ENCODE peak calls at places on chromosomes 3 and 15, in eight cellular contexts. One of them, this sample, is unnamed.

GRCh38 chr15:66787472-66787871 is 85.4 kb downstream of the SMAD6 start:
- DNase-seq in foreskin fibroblast: no peak
- DNase-seq in suprapubic skin: no peak
- DNase-seq in upper lobe of right lung: no peak
- DNase-seq in osteocyte: no peak
- DNase-seq in MCF 10A: no peak
- DNase-seq in nephron progenitor cell: no peak
- DNase-seq in ovary: no peak
- DNase-seq in this sample: no peak

GRCh38 chr3:77039606-77040553 is at the start of gene ROBO2:
- DNase-seq in foreskin fibroblast: peak; percentile 91
- DNase-seq in suprapubic skin: no peak
- DNase-seq in upper lobe of right lung: peak; percentile 66
- DNase-seq in osteocyte: peak; percentile 89
- DNase-seq in MCF 10A: no peak
- DNase-seq in nephron progenitor cell: peak; percentile 83
- DNase-seq in ovary: peak; percentile 73
- DNase-seq in this sample: peak; percentile 82

GRCh38 chr3:150081084-150081483 is 110.4 kb upstream of the PFN2 start:
- DNase-seq in foreskin fibroblast: peak; percentile 75
- DNase-seq in suprapubic skin: no peak
- DNase-seq in upper lobe of right lung: no peak
- DNase-seq in osteocyte: no peak
- DNase-seq in MCF 10A: peak; percentile 41
- DNase-seq in nephron progenitor cell: no peak
- DNase-seq in ovary: no peak
- DNase-seq in this sample: no peak

GRCh38 chr3:73060302-73060723 is 1.1 kb upstream of the EBLN2 start:
- DNase-seq in foreskin fibroblast: peak; percentile 80
- DNase-seq in suprapubic skin: no peak
- DNase-seq in upper lobe of right lung: no peak
- DNase-seq in osteocyte: no peak
- DNase-seq in MCF 10A: no peak
- DNase-seq in nephron progenitor cell: no peak
- DNase-seq in ovary: no peak
- DNase-seq in this sample: no peak

GRCh38 chr3:117920240-117920923 is 1114.3 kb downstream of the IGSF11 start:
- DNase-seq in foreskin fibroblast: no peak
- DNase-seq in suprapubic skin: no peak
- DNase-seq in upper lobe of right lung: no peak
- DNase-seq in osteocyte: no peak
- DNase-seq in MCF 10A: no peak
- DNase-seq in nephron progenitor cell: no peak
- DNase-seq in ovary: no peak
- DNase-seq in this sample: no peak

GRCh38 chr3:89560546-89560945 is 453.1 kb downstream of the EPHA3 start:
- DNase-seq in foreskin fibroblast: peak; percentile 16
- DNase-seq in suprapubic skin: no peak
- DNase-seq in upper lobe of right lung: no peak
- DNase-seq in osteocyte: no peak
- DNase-seq in MCF 10A: peak; percentile 54
- DNase-seq in nephron progenitor cell: no peak
- DNase-seq in ovary: no peak
- DNase-seq in this sample: no peak

GRCh38 chr15:90004671-90005070 is 3.5 kb downstream of the ZNF710 start:
- DNase-seq in foreskin fibroblast: peak; percentile 97
- DNase-seq in suprapubic skin: peak; percentile 76
- DNase-seq in upper lobe of right lung: no peak
- DNase-seq in osteocyte: no peak
- DNase-seq in MCF 10A: peak; percentile 94
- DNase-seq in nephron progenitor cell: no peak
- DNase-seq in ovary: no peak
- DNase-seq in this sample: no peak

GRCh38 chr3:88031543-88032148 is 27.2 kb downstream of the CGGBP1 start:
- DNase-seq in foreskin fibroblast: peak; percentile 53
- DNase-seq in suprapubic skin: no peak
- DNase-seq in upper lobe of right lung: no peak
- DNase-seq in osteocyte: no peak
- DNase-seq in MCF 10A: peak; percentile 41
- DNase-seq in nephron progenitor cell: no peak
- DNase-seq in ovary: no peak
- DNase-seq in this sample: no peak

GRCh38 chr3:172646439-172647015 is 64.3 kb downstream of the NCEH1 start:
- DNase-seq in foreskin fibroblast: peak; percentile 87
- DNase-seq in suprapubic skin: no peak
- DNase-seq in upper lobe of right lung: no peak
- DNase-seq in osteocyte: no peak
- DNase-seq in MCF 10A: peak; percentile 96
- DNase-seq in nephron progenitor cell: no peak
- DNase-seq in ovary: no peak
- DNase-seq in this sample: no peak

DNA sequence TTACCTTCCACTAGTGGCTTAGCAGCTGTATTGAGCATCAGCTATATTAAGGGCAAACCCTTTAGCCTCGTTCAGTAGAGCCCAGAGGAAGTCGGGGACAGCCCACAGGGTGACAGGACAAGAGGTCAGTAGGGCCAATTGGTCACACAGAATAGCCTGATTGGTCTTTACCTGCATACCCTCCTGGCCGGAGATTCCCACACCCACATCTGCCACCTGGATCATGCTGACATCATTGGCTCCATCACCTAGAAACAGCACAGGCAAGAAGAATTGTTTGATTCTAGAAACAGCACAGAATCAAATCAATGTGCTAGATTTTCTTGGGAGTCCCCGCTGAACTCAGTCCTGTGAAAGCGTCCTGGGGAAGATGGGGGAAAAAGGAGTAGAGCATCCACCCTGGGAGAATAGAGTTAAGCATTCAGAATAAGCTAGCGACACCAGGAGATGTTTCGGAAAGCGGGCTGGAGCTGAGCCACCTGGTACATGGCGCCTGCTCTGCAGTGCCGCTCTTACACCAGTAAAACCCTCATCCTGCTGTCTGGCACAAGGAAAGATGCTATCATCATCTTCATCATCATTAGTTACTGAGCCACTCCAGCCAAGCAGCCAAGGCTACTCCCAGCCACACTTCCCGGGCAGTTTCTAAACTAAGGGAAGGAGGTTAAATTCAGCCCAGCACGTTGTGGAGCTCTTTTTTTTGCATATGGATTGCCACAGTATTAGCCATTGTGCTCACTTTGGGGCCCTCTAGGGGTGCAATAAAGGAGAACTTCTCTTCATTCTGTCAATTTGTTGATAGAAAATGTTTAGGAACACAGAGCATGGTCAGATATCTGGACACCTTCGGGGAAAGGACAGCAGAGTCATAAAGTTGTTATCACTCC is 171.3 kb downstream of the ATP10A start:
- DNase-seq in foreskin fibroblast: peak; percentile 64
- DNase-seq in suprapubic skin: no peak
- DNase-seq in upper lobe of right lung: peak; percentile 22
- DNase-seq in osteocyte: no peak
- DNase-seq in MCF 10A: no peak
- DNase-seq in nephron progenitor cell: no peak
- DNase-seq in ovary: no peak
- DNase-seq in this sample: no peak
- TF ChIP-seq CTCF in foreskin fibroblast: peak; percentile 41
- TF ChIP-seq CTCF in suprapubic skin: no peak
- TF ChIP-seq CTCF in upper lobe of right lung: peak; percentile 14
- TF ChIP-seq CTCF in osteocyte: peak; percentile 44
- TF ChIP-seq CTCF in MCF 10A: no peak
- TF ChIP-seq CTCF in nephron progenitor cell: no peak
- TF ChIP-seq CTCF in ovary: no peak
- TF ChIP-seq CTCF in this sample: peak; percentile 51

GRCh38 chr3:13167829-13168228 is 94.6 kb upstream of the IQSEC1 start:
- DNase-seq in foreskin fibroblast: no peak
- DNase-seq in suprapubic skin: no peak
- DNase-seq in upper lobe of right lung: no peak
- DNase-seq in osteocyte: no peak
- DNase-seq in MCF 10A: no peak
- DNase-seq in nephron progenitor cell: no peak
- DNase-seq in ovary: no peak
- DNase-seq in this sample: no peak
- TF ChIP-seq CTCF in foreskin fibroblast: no peak
- TF ChIP-seq CTCF in suprapubic skin: no peak
- TF ChIP-seq CTCF in upper lobe of right lung: no peak
- TF ChIP-seq CTCF in osteocyte: no peak
- TF ChIP-seq CTCF in MCF 10A: no peak
- TF ChIP-seq CTCF in nephron progenitor cell: no peak
- TF ChIP-seq CTCF in ovary: no peak
- TF ChIP-seq CTCF in this sample: no peak

GRCh38 chr15:23038741-23039150 is 623 bp downstream of the TUBGCP5 start:
- DNase-seq in foreskin fibroblast: peak; percentile 70
- DNase-seq in suprapubic skin: no peak
- DNase-seq in upper lobe of right lung: no peak
- DNase-seq in osteocyte: peak; percentile 44
- DNase-seq in MCF 10A: peak; percentile 59
- DNase-seq in nephron progenitor cell: no peak
- DNase-seq in ovary: no peak
- DNase-seq in this sample: no peak

GRCh38 chr15:23035964-23036566 is 3.3 kb downstream of the TUBGCP5 start:
- DNase-seq in foreskin fibroblast: peak; percentile 65
- DNase-seq in suprapubic skin: no peak
- DNase-seq in upper lobe of right lung: no peak
- DNase-seq in osteocyte: peak; percentile 84
- DNase-seq in MCF 10A: peak; percentile 61
- DNase-seq in nephron progenitor cell: peak; percentile 61
- DNase-seq in ovary: no peak
- DNase-seq in this sample: no peak

GRCh38 chr15:23033979-23034378 is 5.4 kb downstream of the TUBGCP5 start:
- DNase-seq in foreskin fibroblast: no peak
- DNase-seq in suprapubic skin: no peak
- DNase-seq in upper lobe of right lung: no peak
- DNase-seq in osteocyte: no peak
- DNase-seq in MCF 10A: no peak
- DNase-seq in nephron progenitor cell: no peak
- DNase-seq in ovary: no peak
- DNase-seq in this sample: no peak

GRCh38 chr15:23039151-23039916 is at the start of gene TUBGCP5:
- DNase-seq in foreskin fibroblast: peak; percentile 100
- DNase-seq in suprapubic skin: peak; percentile 98
- DNase-seq in upper lobe of right lung: peak; percentile 99
- DNase-seq in osteocyte: peak; percentile 100
- DNase-seq in MCF 10A: peak; percentile 95
- DNase-seq in nephron progenitor cell: peak; percentile 95
- DNase-seq in ovary: peak; percentile 99
- DNase-seq in this sample: peak; percentile 99

GRCh38 chr15:23039917-23040281 is 530 bp upstream of the TUBGCP5 start:
- DNase-seq in foreskin fibroblast: no peak
- DNase-seq in suprapubic skin: no peak
- DNase-seq in upper lobe of right lung: no peak
- DNase-seq in osteocyte: peak; percentile 83
- DNase-seq in MCF 10A: no peak
- DNase-seq in nephron progenitor cell: no peak
- DNase-seq in ovary: no peak
- DNase-seq in this sample: no peak
- TF ChIP-seq CTCF in foreskin fibroblast: no peak
- TF ChIP-seq CTCF in suprapubic skin: no peak
- TF ChIP-seq CTCF in upper lobe of right lung: no peak
- TF ChIP-seq CTCF in osteocyte: no peak
- TF ChIP-seq CTCF in MCF 10A: no peak
- TF ChIP-seq CTCF in nephron progenitor cell: no peak
- TF ChIP-seq CTCF in ovary: no peak
- TF ChIP-seq CTCF in this sample: peak; percentile 19

GRCh38 chr3:5123937-5124336 is 1.8 kb downstream of the ARL8B start:
- DNase-seq in foreskin fibroblast: no peak
- DNase-seq in suprapubic skin: no peak
- DNase-seq in upper lobe of right lung: no peak
- DNase-seq in osteocyte: no peak
- DNase-seq in MCF 10A: no peak
- DNase-seq in nephron progenitor cell: no peak
- DNase-seq in ovary: no peak
- DNase-seq in this sample: no peak

GRCh38 chr3:5122030-5122740 is at the start of gene ARL8B:
- DNase-seq in foreskin fibroblast: peak; percentile 96
- DNase-seq in suprapubic skin: peak; percentile 95
- DNase-seq in upper lobe of right lung: peak; percentile 96
- DNase-seq in osteocyte: peak; percentile 96
- DNase-seq in MCF 10A: peak; percentile 84
- DNase-seq in nephron progenitor cell: peak; percentile 92
- DNase-seq in ovary: peak; percentile 93
- DNase-seq in this sample: peak; percentile 94

GRCh38 chr3:5126586-5126985 is 4.5 kb downstream of the ARL8B start:
- DNase-seq in foreskin fibroblast: peak; percentile 67
- DNase-seq in suprapubic skin: no peak
- DNase-seq in upper lobe of right lung: no peak
- DNase-seq in osteocyte: no peak
- DNase-seq in MCF 10A: peak; percentile 42
- DNase-seq in nephron progenitor cell: no peak
- DNase-seq in ovary: no peak
- DNase-seq in this sample: no peak

GRCh38 chr3:5120446-5120845 is 1.6 kb upstream of the ARL8B start:
- DNase-seq in foreskin fibroblast: no peak
- DNase-seq in suprapubic skin: no peak
- DNase-seq in upper lobe of right lung: no peak
- DNase-seq in osteocyte: no peak
- DNase-seq in MCF 10A: no peak
- DNase-seq in nephron progenitor cell: no peak
- DNase-seq in ovary: no peak
- DNase-seq in this sample: no peak

DNA sequence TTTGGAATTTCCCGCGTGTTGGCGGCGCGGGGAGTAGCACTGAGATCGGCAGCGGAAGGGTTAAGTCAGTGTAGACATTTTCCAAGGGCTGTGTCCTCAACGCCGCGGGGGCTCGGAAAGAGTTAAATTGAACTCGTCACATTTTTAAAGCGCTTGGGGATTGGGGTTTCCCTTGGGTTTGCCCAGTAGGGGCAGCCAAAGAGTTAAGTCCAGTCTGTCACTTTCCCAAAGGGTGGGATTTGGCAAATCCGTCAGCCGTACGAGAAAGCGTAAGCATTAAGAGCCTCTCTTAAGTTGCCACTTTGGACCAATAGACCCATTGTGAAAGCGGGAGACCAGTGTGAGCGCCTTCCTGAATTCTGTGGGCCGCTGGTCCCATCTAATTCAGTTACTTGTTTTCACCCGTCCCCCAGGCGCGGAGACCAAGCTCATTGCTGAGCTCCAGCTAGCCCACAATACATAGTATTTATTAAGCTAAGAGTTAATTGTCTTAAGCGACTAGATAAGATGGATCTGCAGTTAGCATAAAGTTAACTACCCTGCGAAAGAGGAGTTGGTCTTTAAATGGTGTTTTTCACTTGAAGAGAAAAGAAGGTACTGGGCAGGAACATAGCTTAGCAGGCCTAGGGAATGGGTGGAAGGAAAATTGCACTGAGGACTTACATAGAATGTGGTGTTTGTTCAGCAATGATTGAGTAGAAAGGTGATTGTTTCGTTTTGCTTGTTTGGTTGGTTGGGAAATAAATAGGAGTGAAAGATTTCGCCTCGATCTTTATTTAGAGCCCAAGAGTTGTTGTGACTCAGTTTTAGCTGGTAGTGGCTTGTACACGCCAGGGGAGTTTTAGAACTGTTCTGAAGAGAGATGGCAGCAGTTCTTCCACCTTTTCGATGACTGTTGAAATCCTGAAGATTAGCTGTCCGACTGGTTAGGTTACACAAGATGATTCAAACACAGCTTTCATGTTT is 932 bp downstream of the ARL8B start:
- DNase-seq in foreskin fibroblast: peak; percentile 67
- DNase-seq in suprapubic skin: peak; percentile 81
- DNase-seq in upper lobe of right lung: peak; percentile 68
- DNase-seq in osteocyte: no peak
- DNase-seq in MCF 10A: peak; percentile 50
- DNase-seq in nephron progenitor cell: peak; percentile 16
- DNase-seq in ovary: no peak
- DNase-seq in this sample: no peak
- TF ChIP-seq CTCF in foreskin fibroblast: no peak
- TF ChIP-seq CTCF in suprapubic skin: no peak
- TF ChIP-seq CTCF in upper lobe of right lung: no peak
- TF ChIP-seq CTCF in osteocyte: no peak
- TF ChIP-seq CTCF in MCF 10A: no peak
- TF ChIP-seq CTCF in nephron progenitor cell: no peak
- TF ChIP-seq CTCF in ovary: no peak
- TF ChIP-seq CTCF in this sample: no peak

GRCh38 chr15:73052679-73053397 is 575 bp downstream of the NEO1 start:
- DNase-seq in foreskin fibroblast: peak; percentile 43
- DNase-seq in suprapubic skin: peak; percentile 81
- DNase-seq in upper lobe of right lung: peak; percentile 70
- DNase-seq in osteocyte: no peak
- DNase-seq in MCF 10A: peak; percentile 44
- DNase-seq in nephron progenitor cell: peak; percentile 72
- DNase-seq in ovary: peak; percentile 64
- DNase-seq in this sample: peak; percentile 73
- TF ChIP-seq CTCF in foreskin fibroblast: peak; percentile 23
- TF ChIP-seq CTCF in suprapubic skin: no peak
- TF ChIP-seq CTCF in upper lobe of right lung: peak; percentile 32
- TF ChIP-seq CTCF in osteocyte: peak; percentile 42
- TF ChIP-seq CTCF in MCF 10A: peak; percentile 44
- TF ChIP-seq CTCF in nephron progenitor cell: peak; percentile 9
- TF ChIP-seq CTCF in ovary: no peak
- TF ChIP-seq CTCF in this sample: peak; percentile 41